ENCODE peak calls at places on chromosomes 13 and 19, in nine cellular contexts. B is right cardiac atrium; Z is endothelial cell of umbilical vein; J is PC-9; O is OCI-LY7; A is esophagus muscularis mucosa; L is effector memory CD4-positive, alpha-beta T cell; F is CD8-positive, alpha-beta memory T cell; S is prostate gland. N is an unnamed sample.

GRCh38 chr19:52991484-52991883 is 22.2 kb upstream of the ERVV-1 start:
- DNase-seq in B (no peak), Z (peak; percentile 77), J (peak; percentile 96), O (no peak), A (no peak), L (no peak), F (no peak), S (no peak), N (no peak)

GRCh38 chr13:40933508-40933907 is 85.6 kb downstream of the ELF1 start:
- DNase-seq in B (no peak), Z (no peak), J (no peak), O (peak; percentile 97), A (no peak), L (no peak), F (no peak), S (no peak), N (no peak)

GRCh38 chr13:48761256-48761655 is 107.5 kb downstream of the CYSLTR2 start:
- DNase-seq in B (no peak), Z (no peak), J (no peak), O (no peak), A (no peak), L (no peak), F (no peak), S (no peak), N (no peak)

GRCh38 chr19:15296841-15297415 is 35.4 kb downstream of the BRD4 start:
- DNase-seq in B (no peak), Z (no peak), J (no peak), O (no peak), A (no peak), L (no peak), F (no peak), S (no peak), N (peak; percentile 49)

GRCh38 chr13:101951114-101951513 is 450.7 kb downstream of the FGF14 start:
- DNase-seq in B (no peak), Z (no peak), J (peak; percentile 18), O (no peak), A (no peak), L (no peak), F (no peak), S (no peak), N (no peak)

GRCh38 chr13:40637644-40638043 is 28.8 kb downstream of the FOXO1 start:
- DNase-seq in B (no peak), Z (peak; percentile 45), J (no peak), O (no peak), A (no peak), L (no peak), F (no peak), S (no peak), N (no peak)

GRCh38 chr19:17576758-17577532 is 21.5 kb downstream of the COLGALT1 start:
- DNase-seq in B (peak; percentile 84), Z (no peak), J (peak; percentile 45), O (no peak), A (no peak), L (no peak), F (no peak), S (no peak), N (no peak)

GRCh38 chr19:53977991-53978731 is 13.3 kb upstream of the CACNG6 start:
- DNase-seq in B (peak; percentile 86), Z (peak; percentile 94), J (no peak), O (no peak), A (no peak), L (no peak), F (no peak), S (no peak), N (no peak)

GRCh38 chr13:39410089-39410901 is 192.7 kb downstream of the LHFPL6 start:
- DNase-seq in B (no peak), Z (peak; percentile 65), J (no peak), O (no peak), A (no peak), L (no peak), F (no peak), S (no peak), N (no peak)

GRCh38 chr19:40607311-40607871 is 6.2 kb downstream of the LTBP4 start:
- DNase-seq in B (peak; percentile 77), Z (no peak), J (no peak), O (no peak), A (no peak), L (no peak), F (no peak), S (no peak), N (no peak)

GRCh38 chr19:14114854-14115253 is 2.7 kb downstream of the PRKACA start:
- DNase-seq in B (peak; percentile 87), Z (no peak), J (peak; percentile 30), O (peak; percentile 57), A (no peak), L (peak; percentile 29), F (peak; percentile 23), S (no peak), N (peak; percentile 29)

GRCh38 chr19:14116918-14117578 is 514 bp downstream of the PRKACA start:
- DNase-seq in B (peak; percentile 87), Z (no peak), J (peak; percentile 17), O (peak; percentile 40), A (no peak), L (no peak), F (no peak), S (no peak), N (peak; percentile 9)

GRCh38 chr19:14114439-14114838 is 3.1 kb downstream of the PRKACA start:
- DNase-seq in B (no peak), Z (no peak), J (no peak), O (no peak), A (no peak), L (no peak), F (no peak), S (no peak), N (no peak)

GRCh38 chr19:14116525-14116917 is 1.0 kb downstream of the PRKACA start:
- DNase-seq in B (no peak), Z (no peak), J (no peak), O (no peak), A (no peak), L (no peak), F (no peak), S (no peak), N (no peak)

GRCh38 chr19:14115761-14116160 is 1.8 kb downstream of the PRKACA start:
- DNase-seq in B (peak; percentile 55), Z (no peak), J (no peak), O (no peak), A (no peak), L (no peak), F (no peak), S (no peak), N (no peak)
- H3K4me3 ChIP-seq in B (peak overlapping the region; percentile 95), Z (no peak overlapping the region), J (no peak overlapping the region), O (no peak overlapping the region), A (peak overlapping the region; percentile 97), L (no peak overlapping the region), F (peak overlapping the region; percentile 60), S (no peak overlapping the region), N (no peak overlapping the region)

GRCh38 chr13:106522898-106523525 is 12.4 kb downstream of the EFNB2 start:
- DNase-seq in B (no peak), Z (peak; percentile 52), J (no peak), O (no peak), A (no peak), L (no peak), F (no peak), S (no peak), N (no peak)
- H3K4me1 ChIP-seq in B (peaks cover 4% of the 10 kb centered on the region), Z (peaks cover 19% of the 10 kb centered on the region), J (peaks cover 73% of the 10 kb centered on the region), O (no peaks in the 10 kb centered on the region), A (peaks cover 31% of the 10 kb centered on the region), L (no peaks in the 10 kb centered on the region), F (no peaks in the 10 kb centered on the region), S (no peaks in the 10 kb centered on the region), N (no peaks in the 10 kb centered on the region)

DNA sequence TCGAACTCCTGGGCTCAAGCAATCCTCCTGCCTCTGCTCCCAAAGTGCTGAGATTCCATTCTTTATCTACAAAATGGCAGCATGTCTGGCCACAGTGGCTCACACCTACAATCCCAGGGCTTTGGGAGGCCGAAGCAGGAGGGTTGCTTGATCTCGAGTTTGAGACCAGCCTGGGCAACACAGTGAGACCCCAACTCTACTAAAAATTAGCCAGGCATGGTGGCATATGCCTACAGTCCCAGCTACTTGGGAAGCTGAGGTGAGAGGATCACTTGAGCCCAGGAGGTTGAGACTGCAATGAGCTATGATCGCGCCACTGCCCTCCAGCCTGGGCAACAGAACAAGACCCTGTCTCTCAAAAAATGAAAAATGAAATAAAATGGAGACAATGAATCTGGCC is 6.1 kb downstream of the NAPA start:
- DNase-seq in B (no peak), Z (no peak), J (no peak), O (no peak), A (no peak), L (no peak), F (no peak), S (no peak), N (no peak)
- H3K27ac ChIP-seq in B (no peak overlapping the region), Z (no peak overlapping the region), J (no peak overlapping the region), O (no peak overlapping the region), A (peak overlapping the region; percentile 57), L (no peak overlapping the region), F (no peak overlapping the region), S (peak overlapping the region; percentile 98), N (no peak overlapping the region)

DNA sequence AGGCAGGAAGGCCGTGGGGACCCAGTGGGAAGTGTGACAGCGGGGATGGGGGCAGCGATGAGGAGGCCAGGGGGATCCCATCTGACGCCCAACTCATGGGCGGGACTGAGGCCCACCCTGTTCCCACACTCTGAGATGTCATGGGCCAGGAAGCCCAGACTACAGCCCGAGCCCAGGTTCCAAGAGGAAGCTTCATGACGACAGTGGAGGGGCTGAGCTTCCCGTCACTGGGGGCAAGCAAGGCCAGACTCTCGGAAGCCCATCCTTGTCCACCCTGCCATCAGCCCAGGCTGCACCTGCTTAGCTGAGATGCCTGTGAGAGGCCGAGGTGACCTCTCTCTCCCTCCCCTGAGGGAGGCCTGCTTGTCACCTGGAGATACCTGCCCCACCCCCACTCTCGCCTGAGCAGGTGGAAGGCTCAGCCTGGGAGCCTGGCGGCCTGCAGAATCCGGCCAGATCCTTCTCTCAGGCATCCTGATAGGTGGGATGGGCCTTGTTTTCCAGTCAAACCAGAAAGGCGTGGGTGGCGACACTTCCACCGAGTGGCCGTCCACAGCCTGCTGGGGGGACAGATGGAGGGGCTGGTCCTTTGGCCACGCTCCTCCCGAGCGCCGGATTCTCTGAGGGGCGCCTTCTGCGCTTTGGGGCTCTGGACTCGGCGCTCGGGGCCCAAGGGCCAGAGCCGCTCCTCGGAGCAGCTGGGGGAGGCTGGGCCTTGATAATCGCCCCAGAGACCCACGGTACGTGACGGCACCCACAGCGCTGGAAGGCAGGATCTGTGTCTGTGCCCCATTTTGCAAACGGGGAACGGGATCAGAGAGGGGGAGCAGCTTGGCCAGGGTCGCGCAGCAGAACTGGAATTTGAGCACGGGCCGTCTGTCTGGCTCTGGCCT is 4.8 kb downstream of the ZBTB7A start:
- DNase-seq in B (peak; percentile 70), Z (no peak), J (peak; percentile 83), O (peak; percentile 20), A (no peak), L (no peak), F (no peak), S (peak; percentile 57), N (no peak)
- H3K4me3 ChIP-seq in B (peak overlapping the region; percentile 30), Z (no peak overlapping the region), J (peak overlapping the region; percentile 57), O (peak overlapping the region; percentile 98), A (peak overlapping the region; percentile 48), L (no peak overlapping the region), F (no peak overlapping the region), S (peak overlapping the region; percentile 18), N (no peak overlapping the region)